ENCODE peak calls at places on chromosomes 7 and 10, in nine cellular contexts. A is endothelial cell of umbilical vein, E is transverse colon, X is GM12878, S is HCT116, Y is stomach, M is HepG2, U is upper lobe of left lung, Z is SK-N-SH. B is an unnamed sample.
A peak's percentile ranks its signal among the peaks of the same experiment; 100 is the strongest.

GRCh38 chr7:156932006-156932405 is 17.5 kb upstream of the NOM1 start:
- DNase-seq in A (peak; percentile 97), U (no peak), E (no peak), S (no peak), M (no peak), Z (no peak), Y (no peak), X (no peak), B (no peak)

GRCh38 chr10:68470300-68470699 is 1.5 kb downstream of the DNA2 start:
- DNase-seq in U (no peak), A (no peak), Y (no peak), S (no peak), E (no peak), X (no peak), M (no peak), Z (peak; percentile 6), B (no peak)

GRCh38 chr10:65496541-65496940 is 1429.3 kb upstream of the LRRTM3 start:
- DNase-seq in M (no peak), Z (no peak), X (no peak), Y (no peak), U (no peak), A (no peak), E (no peak), S (no peak), B (no peak)

GRCh38 chr7:79520543-79520942 is 67.1 kb upstream of the MAGI2 start:
- DNase-seq in A (no peak), S (no peak), X (no peak), Y (no peak), M (no peak), E (no peak), Z (no peak), U (no peak), B (no peak)

GRCh38 chr10:21030096-21030495 is 133.0 kb upstream of the NEBL start:
- DNase-seq in U (peak; percentile 30), Z (no peak), A (no peak), X (no peak), S (no peak), E (no peak), M (no peak), Y (no peak), B (peak; percentile 54)

GRCh38 chr7:33807779-33808482 is 97.4 kb upstream of the BMPER start:
- DNase-seq in Z (peak; percentile 48), Y (no peak), U (no peak), X (no peak), M (peak; percentile 69), S (peak; percentile 10), A (peak; percentile 91), E (peak; percentile 11), B (no peak)

GRCh38 chr10:87775766-87776165 is 42.3 kb downstream of the ATAD1 start:
- DNase-seq in A (peak; percentile 77), M (no peak), E (no peak), U (no peak), S (no peak), Y (no peak), X (no peak), Z (no peak), B (no peak)

GRCh38 chr7:35185908-35186731 is 67.8 kb downstream of the TBX20 start:
- DNase-seq in S (no peak), U (no peak), X (no peak), M (no peak), E (no peak), Z (peak; percentile 73), Y (no peak), A (peak; percentile 24), B (no peak)

GRCh38 chr10:124942317-124943169 is 620 bp downstream of the ZRANB1 start:
- DNase-seq in Y (no peak), S (no peak), M (no peak), Z (no peak), A (no peak), E (no peak), X (no peak), U (no peak), B (no peak)

GRCh38 chr10:4470231-4470840 is 355.7 kb upstream of the AKR1E2 start:
- DNase-seq in Y (no peak), Z (no peak), X (no peak), U (no peak), S (no peak), E (no peak), A (no peak), M (no peak), B (no peak)

DNA sequence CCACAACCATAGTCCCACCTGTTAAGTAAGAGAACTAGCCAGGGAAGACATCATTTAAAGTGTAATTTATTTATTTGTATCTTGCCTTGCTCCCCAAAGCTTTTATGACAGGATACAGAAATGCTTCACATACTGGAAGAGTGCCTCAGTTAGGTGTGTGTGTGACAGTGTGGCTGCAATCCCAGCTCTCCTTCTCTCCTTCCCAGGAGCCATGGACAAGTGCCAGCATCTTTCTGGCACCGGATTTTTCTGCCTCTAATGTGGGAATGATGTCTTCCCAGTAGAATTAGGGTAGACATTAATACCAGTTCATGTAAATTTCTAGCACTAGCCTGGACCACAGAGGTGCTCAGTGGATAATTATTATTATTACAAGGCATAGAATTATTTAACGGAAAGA is 30.3 kb upstream of the ATXN7L1 start:
- DNase-seq in A (no peak), Y (no peak), S (no peak), Z (no peak), X (no peak), U (no peak), E (no peak), M (no peak), B (no peak)
- TF ChIP-seq POLR2AphosphoS5 in A (no peak), Y (no peak), S (no peak), Z (no peak), X (no peak), U (no peak), E (no peak), M (no peak), B (no peak)

GRCh38 chr7:132654150-132654549 is 77.9 kb upstream of the PLXNA4 start:
- DNase-seq in A (no peak), U (no peak), Y (no peak), M (no peak), S (peak; percentile 4), X (no peak), E (no peak), Z (no peak), B (peak; percentile 60)
- TF ChIP-seq CTCF in A (peak; percentile 30), U (no peak), Y (no peak), M (no peak), S (peak; percentile 6), X (peak; percentile 43), E (peak; percentile 14), Z (peak; percentile 57), B (peak; percentile 3)

GRCh38 chr10:102225646-102226541 is at the start of gene ELOVL3:
- DNase-seq in U (peak; percentile 97), Y (peak; percentile 94), E (peak; percentile 94), A (peak; percentile 97), M (peak; percentile 90), Z (peak; percentile 98), X (peak; percentile 53), S (peak; percentile 96), B (peak; percentile 85)
- TF ChIP-seq POLR2AphosphoS5 in U (peak; percentile 29), Y (peak; percentile 62), E (no peak), A (peak; percentile 91), M (peak; percentile 61), Z (peak; percentile 38), X (no peak), S (peak; percentile 85), B (no peak)

GRCh38 chr10:83310688-83311087 is 828.6 kb upstream of the GHITM start:
- DNase-seq in X (no peak), E (no peak), U (no peak), Y (no peak), Z (no peak), A (no peak), S (no peak), M (no peak), B (no peak)
- TF ChIP-seq CTCF in X (no peak), E (no peak), U (no peak), Y (no peak), Z (peak; percentile 7), A (no peak), S (no peak), M (no peak), B (no peak)

GRCh38 chr10:114626841-114627240 is 31.2 kb downstream of the ABLIM1 start:
- DNase-seq in Y (no peak), S (no peak), A (no peak), M (no peak), U (no peak), Z (no peak), X (no peak), E (no peak), B (no peak)
- TF ChIP-seq POLR2AphosphoS5 in Y (no peak), S (no peak), A (no peak), M (no peak), U (no peak), Z (no peak), X (no peak), E (no peak), B (no peak)

GRCh38 chr10:80477-81105 is 31.5 kb upstream of the TUBB8 start:
- DNase-seq in A (no peak), S (no peak), Y (no peak), X (no peak), U (no peak), Z (no peak), M (no peak), E (no peak), B (no peak)

GRCh38 chr10:79816-80215 is 30.7 kb upstream of the TUBB8 start:
- DNase-seq in U (no peak), S (no peak), M (no peak), Y (no peak), Z (no peak), A (no peak), E (no peak), X (no peak), B (no peak)

GRCh38 chr10:83930-84530 is 34.9 kb upstream of the TUBB8 start:
- DNase-seq in X (no peak), U (no peak), S (no peak), Z (no peak), Y (no peak), M (no peak), E (no peak), A (no peak), B (no peak)

GRCh38 chr10:78556-78955 is 29.5 kb upstream of the TUBB8 start:
- DNase-seq in Z (no peak), A (no peak), S (no peak), U (no peak), M (no peak), X (no peak), Y (no peak), E (no peak), B (no peak)
- TF ChIP-seq CTCF in Z (no peak), A (no peak), S (no peak), U (no peak), M (no peak), X (no peak), Y (no peak), E (no peak), B (no peak)

DNA sequence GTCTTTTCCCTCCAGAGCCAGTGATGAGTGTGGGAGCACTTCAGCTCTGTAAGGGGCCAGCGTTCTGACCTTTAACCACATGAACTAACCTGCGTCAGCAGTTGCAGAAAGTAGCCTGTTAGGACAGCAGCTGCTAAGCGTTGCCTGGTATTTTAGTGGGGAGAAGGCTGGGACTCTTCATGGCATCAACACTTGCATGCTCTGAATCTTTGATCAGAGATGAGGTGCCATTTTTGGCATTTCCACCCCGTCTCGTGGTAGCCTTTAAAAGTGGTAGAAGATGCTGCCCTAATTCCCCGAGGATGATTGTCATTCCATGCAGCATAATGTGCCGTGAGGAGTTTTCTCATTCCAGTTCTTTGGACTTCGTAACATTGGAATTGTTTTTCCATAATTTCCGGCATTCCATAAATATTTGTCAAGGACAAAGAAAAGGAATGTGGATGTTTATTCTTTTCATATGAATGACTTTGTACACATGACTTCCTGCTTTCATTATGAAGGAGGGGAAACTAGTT is 92.2 kb downstream of the AVL9 start:
- DNase-seq in U (no peak), Z (no peak), X (no peak), S (no peak), M (peak; percentile 76), A (peak; percentile 80), Y (no peak), E (no peak), B (peak; percentile 33)
- TF ChIP-seq POLR2AphosphoS5 in U (no peak), Z (no peak), X (no peak), S (no peak), M (no peak), A (peak; percentile 51), Y (no peak), E (no peak), B (no peak)

B was measured in HL-60.